ENCODE peak calls at places on chromosomes 12 and 14, in eight cellular contexts. E is osteocyte, B is fibroblast of pulmonary artery, S is heart left ventricle, W is progenitor cell of endocrine pancreas, G is tibial nerve, L is GM13976, P is fibroblast of the aortic adventitia. U is an unnamed sample.

GRCh38 chr12:48441122-48441521 is 31.2 kb upstream of the ANP32D start:
- DNase-seq in B (peak; percentile 9), G (no peak), P (no peak), S (no peak), E (no peak), L (no peak), W (no peak), U (no peak)

GRCh38 chr12:10722905-10723866 is at the start of gene YBX3:
- DNase-seq in P (peak; percentile 82), W (peak; percentile 83), L (peak; percentile 88), E (peak; percentile 92), S (peak; percentile 91), B (peak; percentile 90), G (peak; percentile 80), U (peak; percentile 46)

GRCh38 chr14:64350091-64350490 is 38.1 kb upstream of the MTHFD1 start:
- DNase-seq in P (no peak), W (no peak), L (no peak), E (no peak), S (no peak), B (no peak), G (no peak), U (no peak)

GRCh38 chr12:23455283-23455682 is 494.2 kb downstream of the SOX5 start:
- DNase-seq in W (no peak), P (no peak), L (no peak), G (no peak), S (no peak), B (no peak), E (no peak), U (no peak)

GRCh38 chr14:88468396-88468795 is 82.9 kb downstream of the SPATA7 start:
- DNase-seq in P (peak; percentile 66), L (no peak), E (no peak), B (peak; percentile 41), S (no peak), W (no peak), G (no peak), U (no peak)

GRCh38 chr12:53994268-53994690 is 5.7 kb upstream of the HOXC9 start:
- DNase-seq in W (no peak), G (no peak), P (no peak), L (no peak), B (no peak), S (no peak), E (no peak), U (no peak)

GRCh38 chr14:52052991-52053390 is 15.9 kb downstream of the NID2 start:
- DNase-seq in G (no peak), E (no peak), S (no peak), B (peak; percentile 56), W (no peak), P (peak; percentile 92), L (no peak), U (no peak)

GRCh38 chr14:101721951-101722661 is 39.4 kb upstream of the PPP2R5C start:
- DNase-seq in G (no peak), W (no peak), P (no peak), S (no peak), E (no peak), L (peak; percentile 38), B (peak; percentile 11), U (no peak)

GRCh38 chr14:55556929-55557623 is 22.9 kb upstream of the KTN1 start:
- DNase-seq in L (no peak), B (peak; percentile 93), W (no peak), E (peak; percentile 93), G (no peak), S (peak; percentile 80), P (peak; percentile 90), U (no peak)

GRCh38 chr12:42382013-42382696 is 56.2 kb downstream of the PPHLN1 start:
- DNase-seq in G (no peak), B (peak; percentile 75), L (no peak), W (no peak), P (peak; percentile 54), S (no peak), E (no peak), U (no peak)

GRCh38 chr12:102063066-102063465 is 1.3 kb upstream of the WASHC3 start:
- DNase-seq in E (no peak), G (no peak), L (no peak), B (no peak), P (no peak), W (no peak), S (no peak), U (no peak)

GRCh38 chr14:53409289-53409688 is 256.2 kb upstream of the DDHD1 start:
- DNase-seq in W (no peak), E (no peak), P (no peak), L (no peak), G (no peak), B (no peak), S (no peak), U (no peak)

GRCh38 chr12:93122569-93123091 is 193.5 kb upstream of the EEA1 start:
- DNase-seq in P (no peak), L (no peak), G (no peak), S (no peak), B (no peak), W (no peak), E (no peak), U (no peak)

GRCh38 chr12:108611884-108612415 is 14.1 kb upstream of the TMEM119 start:
- DNase-seq in B (peak; percentile 56), E (no peak), G (no peak), W (no peak), S (no peak), L (no peak), P (peak; percentile 78), U (no peak)

GRCh38 chr12:104494137-104494815 is 37.5 kb downstream of the CHST11 start:
- DNase-seq in B (peak; percentile 49), G (no peak), S (peak; percentile 47), L (no peak), E (no peak), W (no peak), P (peak; percentile 79), U (no peak)

GRCh38 chr14:68958553-68958952 is 20.5 kb downstream of the ACTN1 start:
- DNase-seq in B (peak; percentile 52), E (no peak), W (no peak), L (no peak), P (peak; percentile 63), G (no peak), S (peak; percentile 68), U (no peak)

GRCh38 chr14:33282181-33282580 is 343.5 kb downstream of the NPAS3 start:
- DNase-seq in E (no peak), S (no peak), P (no peak), L (no peak), B (no peak), G (no peak), W (no peak), U (no peak)

GRCh38 chr12:114936148-114937099 is 252.4 kb upstream of the TBX3 start:
- DNase-seq in G (no peak), L (no peak), S (no peak), P (peak; percentile 69), W (no peak), B (peak; percentile 36), E (no peak), U (no peak)

GRCh38 chr12:114932806-114933205 is 248.8 kb upstream of the TBX3 start:
- DNase-seq in G (no peak), E (no peak), L (no peak), S (no peak), P (no peak), B (no peak), W (no peak), U (no peak)

GRCh38 chr12:114938487-114939210 is 254.7 kb upstream of the TBX3 start:
- DNase-seq in B (no peak), G (no peak), P (no peak), W (no peak), L (no peak), S (no peak), E (no peak), U (no peak)

GRCh38 chr12:114933428-114934160 is 249.6 kb upstream of the TBX3 start:
- DNase-seq in S (no peak), L (no peak), B (peak; percentile 82), G (no peak), E (no peak), P (peak; percentile 79), W (no peak), U (no peak)

DNA sequence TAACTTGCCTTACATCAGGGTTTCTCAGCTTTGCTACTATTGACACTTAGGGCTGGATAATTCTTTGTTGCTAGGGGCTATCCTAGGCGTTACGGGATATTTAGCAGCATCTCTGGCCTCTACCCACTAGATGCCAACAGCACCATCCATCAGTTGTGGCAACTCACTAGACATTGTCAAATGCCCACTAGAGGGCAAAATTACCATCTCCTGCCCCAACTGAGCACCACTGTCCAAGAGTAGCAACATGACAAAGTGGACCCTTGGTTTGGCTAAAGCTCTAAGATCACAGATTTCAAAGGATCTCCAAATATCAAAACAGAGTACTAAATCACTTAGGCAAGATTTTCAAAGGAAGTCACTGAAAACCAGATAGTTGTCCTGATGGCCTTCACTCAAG is 251.7 kb upstream of the TBX3 start:
- DNase-seq in W (no peak), G (no peak), B (no peak), S (no peak), E (no peak), P (no peak), L (no peak), U (no peak)
- TF ChIP-seq CTCF in W (no peak), G (no peak), B (peak; percentile 13), S (peak; percentile 22), E (no peak), P (no peak), L (no peak), U (peak; percentile 21)

GRCh38 chr14:92560106-92560865 is 46.7 kb downstream of the RIN3 start:
- DNase-seq in E (no peak), L (no peak), W (no peak), S (no peak), B (no peak), G (no peak), P (no peak), U (no peak)
- TF ChIP-seq CTCF in E (no peak), L (no peak), W (no peak), S (no peak), B (no peak), G (no peak), P (no peak), U (no peak)

GRCh38 chr12:63844391-63845341 is at the start of gene SRGAP1:
- DNase-seq in E (peak; percentile 88), L (peak; percentile 47), G (peak; percentile 50), P (peak; percentile 87), B (peak; percentile 91), W (peak; percentile 41), S (peak; percentile 70), U (peak; percentile 31)
- TF ChIP-seq CTCF in E (no peak), L (no peak), G (no peak), P (peak; percentile 39), B (peak; percentile 37), W (no peak), S (no peak), U (peak; percentile 3)

GRCh38 chr12:15152456-15152855 is 68.8 kb downstream of the RERG start:
- DNase-seq in W (no peak), E (no peak), S (no peak), G (no peak), L (no peak), P (peak; percentile 22), B (peak; percentile 36), U (no peak)

GRCh38 chr12:15154108-15154507 is 67.1 kb downstream of the RERG start:
- DNase-seq in G (no peak), W (no peak), E (no peak), B (no peak), S (no peak), L (no peak), P (no peak), U (no peak)

GRCh38 chr12:15155271-15155670 is 65.9 kb downstream of the RERG start:
- DNase-seq in G (no peak), S (no peak), W (no peak), L (no peak), E (no peak), B (no peak), P (no peak), U (no peak)

GRCh38 chr12:15151141-15152091 is 69.8 kb downstream of the RERG start:
- DNase-seq in S (peak; percentile 20), G (no peak), E (no peak), B (peak; percentile 44), L (peak; percentile 15), W (no peak), P (peak; percentile 48), U (no peak)

GRCh38 chr12:15152864-15153263 is 68.4 kb downstream of the RERG start:
- DNase-seq in B (peak; percentile 60), L (no peak), S (no peak), W (no peak), E (no peak), P (peak; percentile 27), G (no peak), U (no peak)
- TF ChIP-seq CTCF in B (no peak), L (no peak), S (no peak), W (no peak), E (no peak), P (no peak), G (no peak), U (no peak)

U was measured in D721Med.